ENCODE peak calls at places on chromosomes 13 and 19, in six cellular contexts. Z is cardiac muscle cell, G is AG04450, K is fibroblast of mammary gland, Q is retinal pigment epithelial cell, W is thoracic aorta. H is an unnamed sample.

GRCh38 chr19:10562609-10563008 is 3.2 kb downstream of the KRI1 start:
- DNase-seq in Z (no peak), G (no peak), K (no peak), Q (no peak), W (no peak), H (no peak)

GRCh38 chr19:47494729-47495128 is 10.7 kb upstream of the KPTN start:
- DNase-seq in Z (no peak), G (no peak), K (no peak), Q (no peak), W (no peak), H (no peak)

GRCh38 chr13:74325106-74325505 is 190.9 kb upstream of the KLF12 start:
- DNase-seq in Z (peak), G (peak), K (peak), Q (no peak), W (no peak), H (peak)

GRCh38 chr13:45953082-45953481 is 99.5 kb downstream of the ZC3H13 start:
- DNase-seq in Z (no peak), G (no peak), K (no peak), Q (no peak), W (no peak), H (no peak)

GRCh38 chr19:35714601-35715354 is 3.0 kb upstream of the KMT2B start:
- DNase-seq in Z (no peak), G (no peak), K (no peak), Q (no peak), W (no peak), H (no peak)

GRCh38 chr19:56829586-56829985 is 10.9 kb downstream of the PEG3 start:
- DNase-seq in Z (no peak), G (no peak), K (no peak), Q (no peak), W (no peak), H (no peak)

GRCh38 chr13:24038405-24038804 is 122.1 kb upstream of the SPATA13 start:
- DNase-seq in Z (peak), G (no peak), K (peak), Q (peak), W (no peak), H (peak)

GRCh38 chr19:17327654-17328516 is 6.8 kb downstream of the ANO8 start:
- DNase-seq in Z (peak), G (no peak), K (no peak), Q (no peak), W (no peak), H (peak)

GRCh38 chr19:5881543-5882299 is 11.4 kb upstream of the FUT5 start:
- DNase-seq in Z (no peak), G (no peak), K (no peak), Q (no peak), W (no peak), H (no peak)

GRCh38 chr19:4277051-4277700 is 1.9 kb upstream of the SHD start:
- DNase-seq in Z (no peak), G (no peak), K (no peak), Q (no peak), W (no peak), H (no peak)

GRCh38 chr19:971795-972194 is 12.3 kb upstream of the WDR18 start:
- DNase-seq in Z (no peak), G (no peak), K (no peak), Q (no peak), W (no peak), H (no peak)

GRCh38 chr13:101520672-101521071 is 68.2 kb downstream of the ITGBL1 start:
- DNase-seq in Z (peak), G (peak), K (peak), Q (no peak), W (no peak), H (peak)

GRCh38 chr13:74274946-74275345 is 140.7 kb upstream of the KLF12 start:
- DNase-seq in Z (no peak), G (no peak), K (no peak), Q (no peak), W (no peak), H (no peak)

GRCh38 chr13:38417727-38418126 is 68.1 kb downstream of the UFM1 start:
- DNase-seq in Z (peak), G (no peak), K (peak), Q (no peak), W (no peak), H (peak)

GRCh38 chr13:36088001-36088400 is 43.2 kb downstream of the DCLK1 start:
- DNase-seq in Z (no peak), G (no peak), K (peak), Q (no peak), W (no peak), H (no peak)

GRCh38 chr13:106178816-106179215 is 356.6 kb downstream of the EFNB2 start:
- DNase-seq in Z (no peak), G (no peak), K (no peak), Q (no peak), W (no peak), H (no peak)

GRCh38 chr13:105982219-105982618 is 553.2 kb downstream of the EFNB2 start:
- DNase-seq in Z (no peak), G (no peak), K (no peak), Q (no peak), W (no peak), H (no peak)

GRCh38 chr19:4638828-4639530 is at the start of gene TNFAIP8L1:
- DNase-seq in Z (peak), G (peak), K (peak), Q (peak), W (peak), H (peak)

GRCh38 chr19:35090160-35090794 is 25.3 kb upstream of the FXYD3 start:
- DNase-seq in Z (peak), G (no peak), K (peak), Q (no peak), W (no peak), H (peak)

GRCh38 chr13:51397262-51397933 is 55.4 kb downstream of the INTS6 start:
- DNase-seq in Z (peak), G (peak), K (peak), Q (peak), W (peak), H (peak)

GRCh38 chr13:97849305-97849704 is 104.2 kb upstream of the IPO5 start:
- DNase-seq in Z (peak), G (peak), K (peak), Q (peak), W (no peak), H (peak)

GRCh38 chr19:33620611-33621010 is 1.1 kb upstream of the CHST8 start:
- DNase-seq in Z (no peak), G (no peak), K (no peak), Q (no peak), W (no peak), H (no peak)

GRCh38 chr19:33622809-33623511 is 1.2 kb downstream of the CHST8 start:
- DNase-seq in Z (no peak), G (no peak), K (no peak), Q (no peak), W (no peak), H (no peak)

GRCh38 chr19:33621811-33622504 is at the start of gene CHST8:
- DNase-seq in Z (peak), G (no peak), K (peak), Q (no peak), W (no peak), H (peak)

GRCh38 chr19:33622505-33622808 is 704 bp downstream of the CHST8 start:
- DNase-seq in Z (peak), G (no peak), K (no peak), Q (no peak), W (no peak), H (no peak)

DNA sequence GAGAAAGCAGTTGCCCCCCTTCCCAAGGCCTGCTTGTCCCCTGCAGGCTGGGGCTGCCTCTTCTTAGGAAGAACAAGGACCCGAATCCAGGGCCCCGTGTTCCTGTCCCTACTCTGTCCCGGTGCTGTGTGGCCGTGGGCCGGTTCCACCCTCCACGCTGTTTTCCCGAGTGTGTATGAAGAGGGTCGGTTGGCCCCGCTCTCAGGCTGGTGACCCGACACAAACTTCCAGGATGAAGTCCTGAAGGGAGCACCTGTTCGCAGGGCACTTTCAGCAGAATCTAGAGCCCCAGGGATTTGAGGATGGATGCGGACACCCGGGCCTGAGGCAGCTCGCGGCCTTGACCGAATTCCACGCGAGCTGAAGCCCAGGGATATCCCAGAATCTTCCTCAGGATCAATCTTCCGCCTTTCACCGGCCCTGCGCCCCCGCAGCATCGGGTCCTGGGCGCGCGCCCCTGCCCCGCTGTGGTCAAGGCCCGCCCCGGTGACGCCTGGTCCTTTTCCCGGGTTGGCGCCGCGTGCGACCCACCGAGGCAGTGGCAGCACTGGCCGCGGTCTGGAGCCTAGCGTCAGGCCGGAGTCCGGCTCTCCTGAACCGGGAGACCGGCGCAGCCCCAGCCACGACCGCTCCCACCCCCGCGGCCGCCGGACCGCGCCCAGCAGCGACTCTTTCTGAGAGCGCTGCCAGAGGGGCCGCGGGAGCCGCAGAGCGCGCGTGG is 528 bp upstream of the CHST8 start:
- DNase-seq in Z (no peak), G (no peak), K (no peak), Q (no peak), W (no peak), H (no peak)
- H3K4me3 ChIP-seq in Z (peak), G (no peak), K (no peak), Q (no peak), W (peak), H (no peak)

DNA sequence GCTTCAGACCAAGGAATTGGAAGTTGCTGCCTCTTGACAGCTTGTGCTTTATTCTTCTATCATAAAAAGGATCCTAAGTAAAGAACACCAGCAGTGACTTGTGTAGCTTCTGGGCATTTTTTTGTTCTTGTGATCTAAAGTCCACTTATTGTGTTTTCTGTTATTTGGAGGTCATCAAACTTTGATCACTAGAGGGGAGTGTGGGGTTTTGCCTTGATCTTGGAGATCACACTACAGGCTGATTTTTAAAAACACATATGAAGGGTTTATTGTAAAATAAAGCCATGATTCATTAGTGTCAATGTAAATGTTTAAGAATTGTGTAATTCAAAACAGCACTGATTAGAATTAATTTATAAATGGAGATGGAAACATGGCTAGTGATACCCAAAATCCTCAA is 328.7 kb upstream of the EDNRB start:
- DNase-seq in Z (no peak), G (no peak), K (no peak), Q (no peak), W (no peak), H (no peak)
- TF ChIP-seq CTCF in Z (no peak), G (no peak), K (no peak), Q (peak), W (no peak), H (no peak)

DNA sequence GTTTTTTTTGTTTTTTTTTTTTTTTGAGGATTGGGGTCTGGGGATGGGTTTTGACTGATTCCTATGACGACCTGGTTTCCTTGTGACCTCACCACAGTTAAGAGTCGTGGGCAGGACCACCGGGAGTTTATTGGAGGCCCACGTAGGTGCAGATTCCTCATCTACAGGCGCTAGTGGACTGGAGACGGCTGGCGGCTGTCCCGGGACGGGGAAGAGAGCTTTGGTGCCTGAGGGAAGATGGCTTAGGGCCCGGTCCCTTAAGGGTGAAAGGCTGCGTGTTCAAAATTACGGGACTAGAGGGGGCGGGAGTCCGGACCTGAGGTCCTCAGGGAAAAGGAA is 679 bp upstream of the TEAD2 start:
- DNase-seq in Z (peak), G (no peak), K (no peak), Q (no peak), W (no peak), H (peak)
- H3K4me3 ChIP-seq in Z (peak), G (peak), K (peak), Q (peak), W (peak), H (peak)

GRCh38 chr19:2223959-2224358 is 12.2 kb downstream of the PLEKHJ1 start:
- DNase-seq in Z (no peak), G (no peak), K (no peak), Q (no peak), W (no peak), H (no peak)

GRCh38 chr19:2219726-2220125 is 16.4 kb downstream of the PLEKHJ1 start:
- DNase-seq in Z (no peak), G (no peak), K (no peak), Q (no peak), W (no peak), H (no peak)

GRCh38 chr19:2221250-2221831 is 14.8 kb downstream of the PLEKHJ1 start:
- DNase-seq in Z (no peak), G (no peak), K (peak), Q (no peak), W (no peak), H (no peak)

GRCh38 chr19:2223391-2223790 is 12.7 kb downstream of the PLEKHJ1 start:
- DNase-seq in Z (no peak), G (no peak), K (no peak), Q (no peak), W (no peak), H (no peak)

DNA sequence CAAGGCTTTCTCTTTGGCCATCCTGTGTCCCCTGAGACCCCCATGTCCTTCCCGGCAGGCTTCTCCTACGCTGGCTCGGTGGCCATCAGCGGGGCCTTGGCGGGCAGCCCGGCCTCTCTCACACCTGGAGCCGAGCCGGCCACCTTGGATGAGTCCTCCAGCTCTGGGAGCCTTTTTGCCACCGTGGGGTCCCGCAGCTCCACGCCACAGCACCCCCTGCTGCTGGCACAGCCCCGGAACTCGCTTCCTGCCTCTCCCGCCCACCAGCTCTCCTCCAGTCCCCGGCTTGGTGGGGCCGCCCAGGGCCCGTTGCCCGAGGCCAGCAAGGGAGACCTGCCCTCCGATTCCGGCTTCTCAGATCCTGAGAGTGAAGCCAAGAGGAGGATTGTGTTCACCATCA is 14.2 kb downstream of the PLEKHJ1 start:
- DNase-seq in Z (no peak), G (no peak), K (no peak), Q (no peak), W (no peak), H (no peak)
- TF ChIP-seq CTCF in Z (peak), G (peak), K (peak), Q (peak), W (no peak), H (peak)

DNA sequence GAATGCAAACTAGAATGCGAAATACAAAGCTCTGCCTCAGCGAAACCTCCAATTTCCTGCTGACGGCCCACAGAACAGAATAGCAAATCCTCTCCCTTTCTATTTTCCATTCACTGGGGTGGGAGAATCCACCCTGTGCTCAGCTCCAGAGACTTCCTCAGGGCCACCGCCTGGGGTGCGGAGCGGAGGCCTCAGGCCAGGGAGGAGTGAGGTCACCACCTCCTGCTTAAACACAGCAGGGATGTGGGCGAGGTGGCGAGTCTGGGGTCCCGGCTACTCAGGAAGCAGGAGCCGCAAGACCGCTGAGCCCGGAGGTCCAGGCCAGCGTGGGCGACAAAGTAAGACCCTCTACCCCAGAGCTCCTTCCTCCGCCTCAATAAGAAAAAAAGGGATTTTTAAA is 666 bp upstream of the ZNF320 start:
- DNase-seq in Z (no peak), G (no peak), K (peak), Q (no peak), W (no peak), H (no peak)
- H3K4me3 ChIP-seq in Z (peak), G (no peak), K (peak), Q (peak), W (peak), H (peak)

GRCh38 chr19:13938361-13939027 is at the start of gene PODNL1:
- DNase-seq in Z (peak), G (no peak), K (peak), Q (peak), W (no peak), H (peak)
- TF ChIP-seq CTCF in Z (no peak), G (no peak), K (no peak), Q (no peak), W (no peak), H (no peak)

DNA sequence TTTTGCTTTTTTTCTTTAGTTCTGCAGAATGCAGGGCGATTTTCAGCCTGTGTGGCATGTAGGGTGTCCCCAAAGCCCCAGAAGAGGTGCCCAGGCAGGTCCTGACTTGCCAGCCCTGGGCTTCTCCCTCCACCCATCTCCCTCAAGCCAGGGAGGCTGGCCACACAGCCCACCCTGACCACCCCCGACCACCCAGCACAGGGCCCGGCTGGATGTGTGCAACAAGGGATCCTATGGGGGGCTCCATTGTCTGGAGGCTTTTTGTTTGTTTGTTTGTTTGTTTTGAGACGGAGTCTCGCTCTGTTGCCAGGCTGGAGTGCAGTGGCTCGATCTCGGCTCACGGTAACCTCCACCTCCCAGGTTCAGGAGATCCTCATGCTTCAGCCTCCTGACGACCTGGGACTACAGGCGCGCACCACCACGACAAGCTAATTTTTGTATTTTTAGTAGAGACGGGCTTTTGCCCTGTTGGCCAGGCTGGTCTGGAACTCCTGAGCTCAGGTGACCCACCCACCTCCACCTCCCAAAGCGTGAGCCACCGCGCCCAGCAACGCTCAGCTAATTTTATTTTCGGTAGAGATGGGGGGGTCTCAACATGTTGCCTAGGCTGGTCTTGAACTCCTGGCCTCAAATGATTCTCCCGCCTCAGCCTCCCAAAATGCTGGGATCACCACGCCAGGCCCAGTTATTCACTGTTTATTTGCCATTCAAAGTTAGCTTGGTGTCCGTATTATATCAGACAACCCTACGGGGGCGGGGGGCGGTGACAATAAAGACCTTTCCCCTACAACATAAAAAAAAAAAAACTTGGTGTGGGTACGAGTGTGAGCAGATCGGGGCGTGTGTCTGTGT is 7.8 kb upstream of the MKNK2 start:
- DNase-seq in Z (no peak), G (no peak), K (no peak), Q (no peak), W (no peak), H (no peak)
- H3K4me3 ChIP-seq in Z (no peak), G (no peak), K (no peak), Q (no peak), W (no peak), H (no peak)

GRCh38 chr19:28242317-28242927 is 970.5 kb downstream of the UQCRFS1 start:
- DNase-seq in Z (peak), G (no peak), K (peak), Q (no peak), W (no peak), H (peak)
- TF ChIP-seq CTCF in Z (peak), G (peak), K (peak), Q (peak), W (no peak), H (peak)